ENCODE peak calls at places on chromosomes 3 and 15, in four cellular contexts. One of them, this sample, is unnamed.

GRCh38 chr15:43440721-43441281 is 52.2 kb downstream of the TP53BP1 start:
- DNase-seq in mesendoderm: peak
- DNase-seq in H1: no peak
- DNase-seq in IMR-90: peak
- DNase-seq in this sample: peak

GRCh38 chr3:52431459-52432223 is 13.3 kb downstream of the SEMA3G start:
- DNase-seq in IMR-90: no peak
- DNase-seq in H1: no peak
- DNase-seq in mesendoderm: no peak
- DNase-seq in this sample: no peak

GRCh38 chr3:99713440-99713839 is 75.0 kb downstream of the COL8A1 start:
- DNase-seq in IMR-90: no peak
- DNase-seq in H1: no peak
- DNase-seq in mesendoderm: peak
- DNase-seq in this sample: no peak

GRCh38 chr15:60695713-60696522 is 217.0 kb upstream of the ICE2 start:
- DNase-seq in mesendoderm: no peak
- DNase-seq in IMR-90: peak
- DNase-seq in H1: no peak
- DNase-seq in this sample: no peak

GRCh38 chr3:61589856-61590255 is 28.5 kb downstream of the PTPRG start:
- DNase-seq in IMR-90: peak
- DNase-seq in H1: no peak
- DNase-seq in mesendoderm: no peak
- DNase-seq in this sample: no peak

GRCh38 chr3:129525341-129525968 is 3.0 kb upstream of the RHO start:
- DNase-seq in H1: no peak
- DNase-seq in mesendoderm: no peak
- DNase-seq in IMR-90: peak
- DNase-seq in this sample: no peak

GRCh38 chr3:89570465-89570864 is 463.0 kb downstream of the EPHA3 start:
- DNase-seq in mesendoderm: no peak
- DNase-seq in H1: no peak
- DNase-seq in IMR-90: no peak
- DNase-seq in this sample: no peak

GRCh38 chr3:31541102-31541501 is 8.4 kb downstream of the STT3B start:
- DNase-seq in mesendoderm: no peak
- DNase-seq in H1: no peak
- DNase-seq in IMR-90: no peak
- DNase-seq in this sample: no peak

GRCh38 chr3:193148678-193149473 is 92.1 kb upstream of the PLAAT1 start:
- DNase-seq in H1: no peak
- DNase-seq in mesendoderm: no peak
- DNase-seq in IMR-90: no peak
- DNase-seq in this sample: no peak

GRCh38 chr3:77309460-77309859 is 269.6 kb downstream of the ROBO2 start:
- DNase-seq in H1: no peak
- DNase-seq in IMR-90: peak
- DNase-seq in mesendoderm: no peak
- DNase-seq in this sample: no peak

GRCh38 chr15:67133738-67134576 is 68.6 kb downstream of the SMAD3 start:
- DNase-seq in H1: no peak
- DNase-seq in IMR-90: peak
- DNase-seq in mesendoderm: peak
- DNase-seq in this sample: no peak

GRCh38 chr3:25007974-25008658 is 419.9 kb upstream of the RARB start:
- DNase-seq in H1: no peak
- DNase-seq in IMR-90: no peak
- DNase-seq in mesendoderm: no peak
- DNase-seq in this sample: no peak

GRCh38 chr15:89114974-89115373 is 26.7 kb downstream of the ABHD2 start:
- DNase-seq in mesendoderm: peak
- DNase-seq in IMR-90: peak
- DNase-seq in H1: no peak
- DNase-seq in this sample: no peak

GRCh38 chr3:56801151-56801596 is 575 bp downstream of the ARHGEF3 start:
- DNase-seq in mesendoderm: no peak
- DNase-seq in IMR-90: no peak
- DNase-seq in H1: no peak
- DNase-seq in this sample: peak

GRCh38 chr3:24829011-24829581 is 334.4 kb upstream of the THRB start:
- DNase-seq in IMR-90: no peak
- DNase-seq in mesendoderm: peak
- DNase-seq in H1: peak
- DNase-seq in this sample: peak

GRCh38 chr3:182000454-182000853 is 288.7 kb downstream of the SOX2 start:
- DNase-seq in IMR-90: no peak
- DNase-seq in H1: no peak
- DNase-seq in mesendoderm: peak
- DNase-seq in this sample: no peak

GRCh38 chr15:77905301-77905920 is 172.1 kb downstream of the TBC1D2B start:
- DNase-seq in mesendoderm: no peak
- DNase-seq in IMR-90: no peak
- DNase-seq in H1: no peak
- DNase-seq in this sample: peak
- H3K18ac ChIP-seq in mesendoderm: no peak
- H3K18ac ChIP-seq in IMR-90: no peak
- H3K18ac ChIP-seq in H1: no peak
- H3K18ac ChIP-seq in this sample: no peak

DNA sequence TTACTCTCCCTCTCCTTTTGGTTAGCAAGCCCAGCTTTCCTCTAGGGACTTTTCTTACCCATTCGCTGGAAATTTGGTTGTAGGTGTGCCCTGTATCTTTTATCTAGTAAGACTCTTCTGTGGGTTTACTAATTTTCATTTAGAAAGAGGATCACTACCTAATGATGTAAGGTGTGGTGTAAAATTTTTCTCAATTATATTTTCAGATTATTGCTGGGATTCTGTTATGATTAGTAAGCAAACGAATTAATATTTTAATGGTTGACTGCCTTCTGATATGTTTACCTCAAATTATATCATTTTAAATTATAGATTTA is 28.5 kb downstream of the PLCL2 start:
- DNase-seq in IMR-90: no peak
- DNase-seq in mesendoderm: no peak
- DNase-seq in H1: no peak
- DNase-seq in this sample: no peak
- H3K56ac ChIP-seq in IMR-90: no peak
- H3K56ac ChIP-seq in mesendoderm: no peak
- H3K56ac ChIP-seq in H1: no peak
- H3K56ac ChIP-seq in this sample: no peak

DNA sequence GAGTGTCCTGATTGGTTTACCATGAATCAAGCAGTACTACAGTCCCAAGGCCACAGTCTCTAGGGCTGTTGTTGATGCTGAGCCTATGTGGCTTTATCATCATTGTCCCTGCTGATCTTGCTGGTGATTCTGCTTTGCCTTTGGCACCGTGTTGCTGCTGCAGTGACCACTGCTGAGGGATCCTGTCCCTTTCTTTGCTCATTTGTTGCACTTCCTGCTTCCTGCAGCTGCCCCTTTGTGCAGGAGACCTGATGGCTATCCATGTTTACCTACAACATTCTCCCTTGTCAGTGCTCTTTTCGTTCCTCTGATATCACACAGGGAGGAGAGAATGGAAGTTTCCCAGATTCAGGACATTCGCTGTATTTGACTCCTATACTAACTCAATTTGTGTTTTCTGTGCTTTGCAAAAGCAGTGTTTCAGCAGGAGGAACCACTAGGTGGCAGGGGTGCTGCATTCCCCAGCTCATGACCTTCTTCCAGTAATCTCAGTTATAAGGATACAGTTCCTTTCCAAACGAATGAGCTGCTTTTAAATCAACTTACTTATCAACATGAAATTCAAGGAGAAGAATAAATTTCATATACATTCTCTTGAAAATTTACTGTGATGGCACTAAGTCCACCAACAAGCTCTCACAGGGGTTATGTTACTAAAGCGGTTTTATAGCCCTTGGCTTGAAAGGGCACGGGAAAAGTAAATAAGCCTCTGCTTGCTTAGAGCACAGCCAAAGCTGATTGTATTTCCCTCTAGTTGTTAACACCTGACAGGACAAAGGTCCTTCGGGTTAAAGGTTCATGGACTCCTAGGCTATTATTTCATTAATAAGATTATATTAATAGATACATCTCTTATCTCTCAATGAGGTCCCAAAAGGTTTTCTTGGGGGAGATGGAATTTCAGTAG is 9.7 kb upstream of the THUMPD3 start:
- DNase-seq in H1: peak
- DNase-seq in mesendoderm: peak
- DNase-seq in IMR-90: peak
- DNase-seq in this sample: peak
- H2BK120ac ChIP-seq in H1: peak
- H2BK120ac ChIP-seq in mesendoderm: no peak
- H2BK120ac ChIP-seq in IMR-90: no peak
- H2BK120ac ChIP-seq in this sample: no peak

DNA sequence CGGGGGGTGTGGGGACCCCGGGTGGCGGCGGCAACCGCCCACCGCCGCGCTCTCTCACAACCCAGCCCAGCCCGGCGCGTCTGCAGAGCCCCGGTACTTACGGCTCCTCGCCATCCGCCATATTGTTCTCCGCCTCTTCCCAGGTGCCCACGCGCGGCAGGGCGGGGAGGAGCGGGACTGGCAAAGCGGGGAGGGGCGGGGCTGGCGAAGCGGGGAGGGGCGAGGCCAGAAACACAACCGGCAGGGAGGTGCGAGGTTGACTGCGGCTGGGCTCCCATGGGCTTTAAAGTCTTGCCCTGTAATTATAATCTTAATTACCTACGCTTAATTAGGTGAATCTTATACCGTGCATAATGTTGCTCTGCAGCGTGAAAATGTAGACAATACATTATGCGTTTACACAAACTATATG is at the start of gene UBA3:
- DNase-seq in mesendoderm: peak
- DNase-seq in H1: peak
- DNase-seq in IMR-90: peak
- DNase-seq in this sample: peak
- H3K18ac ChIP-seq in mesendoderm: peak
- H3K18ac ChIP-seq in H1: no peak
- H3K18ac ChIP-seq in IMR-90: peak
- H3K18ac ChIP-seq in this sample: no peak